ENCODE peak calls at places on chromosome 4, in five cellular contexts. One of them, this sample, is unnamed.

GRCh38 chr4:39621582-39621981 is 17.1 kb downstream of the SMIM14 start:
- DNase-seq in cardiac muscle cell: peak
- DNase-seq in colonic mucosa: peak
- DNase-seq in CD8-positive, alpha-beta memory T cell: no peak
- DNase-seq in CD8-positive, alpha-beta T cell: no peak
- DNase-seq in this sample: no peak

GRCh38 chr4:169618286-169618685 is 2.1 kb upstream of the CLCN3 start:
- DNase-seq in cardiac muscle cell: no peak
- DNase-seq in colonic mucosa: no peak
- DNase-seq in CD8-positive, alpha-beta memory T cell: peak
- DNase-seq in CD8-positive, alpha-beta T cell: no peak
- DNase-seq in this sample: no peak

GRCh38 chr4:54539500-54540029 is 118.2 kb upstream of the KIT start:
- DNase-seq in cardiac muscle cell: peak
- DNase-seq in colonic mucosa: peak
- DNase-seq in CD8-positive, alpha-beta memory T cell: no peak
- DNase-seq in CD8-positive, alpha-beta T cell: no peak
- DNase-seq in this sample: no peak

GRCh38 chr4:124810814-124811213 is 98.3 kb upstream of the ANKRD50 start:
- DNase-seq in cardiac muscle cell: no peak
- DNase-seq in colonic mucosa: no peak
- DNase-seq in CD8-positive, alpha-beta memory T cell: no peak
- DNase-seq in CD8-positive, alpha-beta T cell: no peak
- DNase-seq in this sample: no peak

GRCh38 chr4:148749403-148749802 is 307.2 kb upstream of the NR3C2 start:
- DNase-seq in cardiac muscle cell: no peak
- DNase-seq in colonic mucosa: no peak
- DNase-seq in CD8-positive, alpha-beta memory T cell: no peak
- DNase-seq in CD8-positive, alpha-beta T cell: no peak
- DNase-seq in this sample: no peak

GRCh38 chr4:143921160-143921559 is 15.8 kb upstream of the GYPE start:
- DNase-seq in cardiac muscle cell: no peak
- DNase-seq in colonic mucosa: no peak
- DNase-seq in CD8-positive, alpha-beta memory T cell: no peak
- DNase-seq in CD8-positive, alpha-beta T cell: no peak
- DNase-seq in this sample: no peak

GRCh38 chr4:119549639-119550038 is 79.0 kb downstream of the PDE5A start:
- DNase-seq in cardiac muscle cell: no peak
- DNase-seq in colonic mucosa: no peak
- DNase-seq in CD8-positive, alpha-beta memory T cell: no peak
- DNase-seq in CD8-positive, alpha-beta T cell: no peak
- DNase-seq in this sample: no peak

GRCh38 chr4:1367230-1367935 is 20.4 kb downstream of the UVSSA start:
- DNase-seq in cardiac muscle cell: no peak
- DNase-seq in colonic mucosa: no peak
- DNase-seq in CD8-positive, alpha-beta memory T cell: no peak
- DNase-seq in CD8-positive, alpha-beta T cell: no peak
- DNase-seq in this sample: no peak

GRCh38 chr4:41418444-41418843 is 119.5 kb upstream of the LIMCH1 start:
- DNase-seq in cardiac muscle cell: peak
- DNase-seq in colonic mucosa: no peak
- DNase-seq in CD8-positive, alpha-beta memory T cell: no peak
- DNase-seq in CD8-positive, alpha-beta T cell: no peak
- DNase-seq in this sample: no peak

GRCh38 chr4:133866328-133866699 is 335.3 kb downstream of the PABPC4L start:
- DNase-seq in cardiac muscle cell: no peak
- DNase-seq in colonic mucosa: no peak
- DNase-seq in CD8-positive, alpha-beta memory T cell: no peak
- DNase-seq in CD8-positive, alpha-beta T cell: no peak
- DNase-seq in this sample: no peak

GRCh38 chr4:8215001-8215427 is 15.9 kb downstream of the SH3TC1 start:
- DNase-seq in cardiac muscle cell: peak
- DNase-seq in colonic mucosa: no peak
- DNase-seq in CD8-positive, alpha-beta memory T cell: no peak
- DNase-seq in CD8-positive, alpha-beta T cell: no peak
- DNase-seq in this sample: no peak

GRCh38 chr4:33302298-33302697 is 2582.1 kb downstream of the PCDH7 start:
- DNase-seq in cardiac muscle cell: no peak
- DNase-seq in colonic mucosa: no peak
- DNase-seq in CD8-positive, alpha-beta memory T cell: no peak
- DNase-seq in CD8-positive, alpha-beta T cell: no peak
- DNase-seq in this sample: no peak

GRCh38 chr4:173247316-173247715 is 78.7 kb downstream of the GALNT7 start:
- DNase-seq in cardiac muscle cell: no peak
- DNase-seq in colonic mucosa: no peak
- DNase-seq in CD8-positive, alpha-beta memory T cell: no peak
- DNase-seq in CD8-positive, alpha-beta T cell: no peak
- DNase-seq in this sample: no peak

GRCh38 chr4:138182838-138183426 is 59.2 kb downstream of the SLC7A11 start:
- DNase-seq in cardiac muscle cell: peak
- DNase-seq in colonic mucosa: no peak
- DNase-seq in CD8-positive, alpha-beta memory T cell: no peak
- DNase-seq in CD8-positive, alpha-beta T cell: no peak
- DNase-seq in this sample: no peak

GRCh38 chr4:146522098-146522861 is 540 bp upstream of the SLC10A7 start:
- DNase-seq in cardiac muscle cell: peak
- DNase-seq in colonic mucosa: peak
- DNase-seq in CD8-positive, alpha-beta memory T cell: peak
- DNase-seq in CD8-positive, alpha-beta T cell: peak
- DNase-seq in this sample: peak

GRCh38 chr4:163332526-163333405 is at the start of gene NPY1R:
- DNase-seq in cardiac muscle cell: peak
- DNase-seq in colonic mucosa: peak
- DNase-seq in CD8-positive, alpha-beta memory T cell: peak
- DNase-seq in CD8-positive, alpha-beta T cell: no peak
- DNase-seq in this sample: no peak

GRCh38 chr4:147639388-147639787 is 22.2 kb downstream of the TMEM184C start:
- DNase-seq in cardiac muscle cell: no peak
- DNase-seq in colonic mucosa: no peak
- DNase-seq in CD8-positive, alpha-beta memory T cell: no peak
- DNase-seq in CD8-positive, alpha-beta T cell: no peak
- DNase-seq in this sample: no peak
- H3K27ac ChIP-seq in cardiac muscle cell: no peak
- H3K27ac ChIP-seq in colonic mucosa: no peak
- H3K27ac ChIP-seq in CD8-positive, alpha-beta memory T cell: no peak
- H3K27ac ChIP-seq in CD8-positive, alpha-beta T cell: no peak
- H3K27ac ChIP-seq in this sample: no peak

GRCh38 chr4:2411786-2412510 is 6.5 kb downstream of the ZFYVE28 start:
- DNase-seq in cardiac muscle cell: no peak
- DNase-seq in colonic mucosa: no peak
- DNase-seq in CD8-positive, alpha-beta memory T cell: no peak
- DNase-seq in CD8-positive, alpha-beta T cell: peak
- DNase-seq in this sample: no peak
- H3K27ac ChIP-seq in cardiac muscle cell: no peak
- H3K27ac ChIP-seq in colonic mucosa: peak
- H3K27ac ChIP-seq in CD8-positive, alpha-beta memory T cell: peak
- H3K27ac ChIP-seq in CD8-positive, alpha-beta T cell: peak
- H3K27ac ChIP-seq in this sample: peak

DNA sequence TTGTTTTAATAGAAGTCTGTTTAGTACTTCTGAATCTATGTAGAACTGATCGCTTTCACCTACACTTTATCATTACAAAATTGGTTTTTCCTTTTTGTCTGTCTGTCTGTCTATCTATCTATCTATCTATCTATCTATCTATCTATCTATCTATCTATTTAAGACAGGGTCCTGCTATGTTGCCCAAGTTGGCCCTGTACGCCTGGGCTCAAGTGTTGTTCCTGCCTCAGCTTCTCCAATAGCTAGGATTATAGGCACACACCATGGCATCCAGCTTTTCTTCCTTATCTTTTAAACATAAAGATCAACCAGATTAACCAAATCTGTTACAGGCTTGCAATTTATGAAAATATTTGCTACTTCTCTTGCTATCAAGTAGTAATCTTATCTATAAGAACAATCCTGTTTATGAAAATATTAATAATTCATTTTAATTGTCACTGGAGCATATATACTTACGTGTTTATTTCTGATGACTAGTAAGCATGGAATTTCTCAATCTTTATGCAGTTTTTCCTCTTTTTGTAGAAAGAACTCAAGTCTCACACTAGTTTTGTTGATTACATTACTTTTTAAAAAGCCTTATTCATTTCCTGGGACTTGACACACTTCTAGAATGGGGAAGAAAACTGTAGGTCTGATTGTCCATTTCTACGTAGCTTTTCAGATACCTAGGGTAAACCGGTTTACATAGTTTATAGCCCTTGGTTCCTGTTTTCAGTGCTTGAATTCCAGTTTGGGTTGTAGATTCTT is 24.6 kb downstream of the KIAA0232 start:
- DNase-seq in cardiac muscle cell: no peak
- DNase-seq in colonic mucosa: no peak
- DNase-seq in CD8-positive, alpha-beta memory T cell: no peak
- DNase-seq in CD8-positive, alpha-beta T cell: no peak
- DNase-seq in this sample: no peak
- H3K27ac ChIP-seq in cardiac muscle cell: no peak
- H3K27ac ChIP-seq in colonic mucosa: no peak
- H3K27ac ChIP-seq in CD8-positive, alpha-beta memory T cell: no peak
- H3K27ac ChIP-seq in CD8-positive, alpha-beta T cell: no peak
- H3K27ac ChIP-seq in this sample: no peak

DNA sequence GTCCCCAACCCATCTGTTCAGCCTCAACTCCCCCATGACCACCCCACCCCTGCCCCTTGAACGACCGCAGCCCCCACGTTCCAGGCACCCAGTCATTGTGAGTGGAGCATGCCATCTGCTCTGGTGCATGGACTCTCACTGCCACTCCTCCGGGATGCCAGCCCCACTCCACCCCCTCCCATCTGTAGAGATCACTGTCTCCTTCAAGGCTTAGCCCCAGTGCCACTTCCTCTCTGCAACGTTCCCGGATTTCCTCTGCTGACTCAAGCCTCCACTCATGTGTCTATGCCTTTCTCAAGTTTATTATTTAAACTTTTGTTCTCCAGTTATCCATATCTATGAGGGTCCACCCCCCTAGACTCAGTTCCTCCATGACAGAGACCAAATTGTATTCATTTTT is 54.0 kb downstream of the MAML3 start:
- DNase-seq in cardiac muscle cell: no peak
- DNase-seq in colonic mucosa: peak
- DNase-seq in CD8-positive, alpha-beta memory T cell: no peak
- DNase-seq in CD8-positive, alpha-beta T cell: no peak
- DNase-seq in this sample: no peak
- H3K27ac ChIP-seq in cardiac muscle cell: no peak
- H3K27ac ChIP-seq in colonic mucosa: no peak
- H3K27ac ChIP-seq in CD8-positive, alpha-beta memory T cell: no peak
- H3K27ac ChIP-seq in CD8-positive, alpha-beta T cell: no peak
- H3K27ac ChIP-seq in this sample: no peak

GRCh38 chr4:152278505-152279301 is 257.2 kb downstream of the FBXW7 start:
- DNase-seq in cardiac muscle cell: no peak
- DNase-seq in colonic mucosa: peak
- DNase-seq in CD8-positive, alpha-beta memory T cell: no peak
- DNase-seq in CD8-positive, alpha-beta T cell: no peak
- DNase-seq in this sample: no peak
- H3K27ac ChIP-seq in cardiac muscle cell: no peak
- H3K27ac ChIP-seq in colonic mucosa: no peak
- H3K27ac ChIP-seq in CD8-positive, alpha-beta memory T cell: no peak
- H3K27ac ChIP-seq in CD8-positive, alpha-beta T cell: no peak
- H3K27ac ChIP-seq in this sample: no peak

GRCh38 chr4:76663794-76664193 is 228.8 kb downstream of the SHROOM3 start:
- DNase-seq in cardiac muscle cell: no peak
- DNase-seq in colonic mucosa: no peak
- DNase-seq in CD8-positive, alpha-beta memory T cell: no peak
- DNase-seq in CD8-positive, alpha-beta T cell: no peak
- DNase-seq in this sample: no peak
- H3K27ac ChIP-seq in cardiac muscle cell: no peak
- H3K27ac ChIP-seq in colonic mucosa: peak
- H3K27ac ChIP-seq in CD8-positive, alpha-beta memory T cell: no peak
- H3K27ac ChIP-seq in CD8-positive, alpha-beta T cell: no peak
- H3K27ac ChIP-seq in this sample: no peak

DNA sequence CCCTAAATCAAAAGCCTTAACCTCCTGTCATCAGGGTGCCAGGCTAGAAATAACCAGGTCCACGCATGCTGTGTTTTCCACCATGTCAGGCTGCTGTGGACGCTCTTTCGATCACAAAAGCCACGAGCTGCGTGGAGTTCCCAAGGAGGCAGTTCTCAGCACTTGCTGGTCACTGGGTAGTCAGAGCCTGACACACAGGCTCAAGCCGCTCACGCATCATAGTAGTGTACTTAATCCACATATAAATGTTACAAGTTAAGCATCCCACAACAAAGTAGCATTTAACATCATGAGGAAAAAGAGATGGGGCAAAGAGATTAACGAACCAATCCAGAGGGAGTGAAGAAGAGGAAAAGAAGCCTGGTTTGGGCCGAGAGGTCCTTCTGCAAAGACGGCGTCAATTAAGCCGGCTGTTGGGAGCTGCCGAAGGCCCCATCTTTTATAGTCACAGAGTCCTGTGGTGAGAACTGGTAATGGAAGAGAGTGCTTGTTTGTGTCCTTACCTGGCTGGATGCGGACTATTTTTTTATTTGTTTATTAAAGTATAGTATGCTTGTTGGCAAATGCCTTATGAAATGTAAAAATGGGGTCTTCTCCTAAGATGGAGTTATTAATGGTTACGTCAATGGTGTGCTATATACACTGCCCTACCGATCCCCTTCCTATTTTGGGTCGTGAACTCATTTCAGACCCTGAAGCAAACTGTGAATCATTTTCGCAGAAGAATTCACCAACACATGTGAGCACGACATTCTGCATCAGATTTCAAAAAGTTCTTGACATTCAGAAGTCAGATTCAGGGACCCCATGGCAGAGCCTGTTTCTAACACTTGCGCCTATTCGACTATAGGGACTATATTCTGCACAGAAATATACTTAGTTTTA is 675 bp downstream of the PRIMPOL start:
- DNase-seq in cardiac muscle cell: peak
- DNase-seq in colonic mucosa: no peak
- DNase-seq in CD8-positive, alpha-beta memory T cell: no peak
- DNase-seq in CD8-positive, alpha-beta T cell: no peak
- DNase-seq in this sample: no peak
- H3K27ac ChIP-seq in cardiac muscle cell: peak
- H3K27ac ChIP-seq in colonic mucosa: peak
- H3K27ac ChIP-seq in CD8-positive, alpha-beta memory T cell: peak
- H3K27ac ChIP-seq in CD8-positive, alpha-beta T cell: peak
- H3K27ac ChIP-seq in this sample: peak

This sample was measured in CD4-positive, CD25-positive, alpha-beta regulatory T cell.